ENCODE peak calls at places on chromosome 7, in eight cellular contexts. One of them, this sample, is unnamed.

GRCh38 chr7:1854521-1855395 is 184.7 kb downstream of the ELFN1 start:
- DNase-seq in NCI-H748 treated with DMSO at 0.1 percent for 48 hours: no peak
- DNase-seq in hepatocyte: no peak
- DNase-seq in kidney tubule cell: no peak
- DNase-seq in GF-D8: no peak
- DNase-seq in G401: no peak
- DNase-seq in GM18507: no peak
- DNase-seq in adrenal gland: no peak
- DNase-seq in this sample: peak

GRCh38 chr7:158021836-158022235 is 565.8 kb downstream of the PTPRN2 start:
- DNase-seq in NCI-H748 treated with DMSO at 0.1 percent for 48 hours: no peak
- DNase-seq in hepatocyte: no peak
- DNase-seq in kidney tubule cell: no peak
- DNase-seq in GF-D8: no peak
- DNase-seq in G401: no peak
- DNase-seq in GM18507: no peak
- DNase-seq in adrenal gland: no peak
- DNase-seq in this sample: no peak

GRCh38 chr7:126574276-126574675 is 678.5 kb downstream of the GRM8 start:
- DNase-seq in NCI-H748 treated with DMSO at 0.1 percent for 48 hours: no peak
- DNase-seq in hepatocyte: peak
- DNase-seq in kidney tubule cell: peak
- DNase-seq in GF-D8: no peak
- DNase-seq in G401: no peak
- DNase-seq in GM18507: no peak
- DNase-seq in adrenal gland: no peak
- DNase-seq in this sample: no peak

GRCh38 chr7:16204953-16205352 is 216.4 kb downstream of the CRPPA start:
- DNase-seq in NCI-H748 treated with DMSO at 0.1 percent for 48 hours: no peak
- DNase-seq in hepatocyte: no peak
- DNase-seq in kidney tubule cell: no peak
- DNase-seq in GF-D8: no peak
- DNase-seq in G401: no peak
- DNase-seq in GM18507: no peak
- DNase-seq in adrenal gland: no peak
- DNase-seq in this sample: no peak

GRCh38 chr7:47453093-47454056 is 128.5 kb downstream of the TNS3 start:
- DNase-seq in NCI-H748 treated with DMSO at 0.1 percent for 48 hours: no peak
- DNase-seq in hepatocyte: peak
- DNase-seq in kidney tubule cell: peak
- DNase-seq in GF-D8: no peak
- DNase-seq in G401: peak
- DNase-seq in GM18507: no peak
- DNase-seq in adrenal gland: peak
- DNase-seq in this sample: peak

GRCh38 chr7:42143605-42144252 is 93.3 kb downstream of the GLI3 start:
- DNase-seq in NCI-H748 treated with DMSO at 0.1 percent for 48 hours: no peak
- DNase-seq in hepatocyte: no peak
- DNase-seq in kidney tubule cell: no peak
- DNase-seq in GF-D8: no peak
- DNase-seq in G401: no peak
- DNase-seq in GM18507: no peak
- DNase-seq in adrenal gland: no peak
- DNase-seq in this sample: no peak

GRCh38 chr7:111560773-111561658 is 1.3 kb downstream of the IMMP2L start:
- DNase-seq in NCI-H748 treated with DMSO at 0.1 percent for 48 hours: no peak
- DNase-seq in hepatocyte: peak
- DNase-seq in kidney tubule cell: peak
- DNase-seq in GF-D8: no peak
- DNase-seq in G401: peak
- DNase-seq in GM18507: no peak
- DNase-seq in adrenal gland: peak
- DNase-seq in this sample: no peak

GRCh38 chr7:27094304-27095049 is 1.3 kb downstream of the HOXA1 start:
- DNase-seq in NCI-H748 treated with DMSO at 0.1 percent for 48 hours: no peak
- DNase-seq in hepatocyte: no peak
- DNase-seq in kidney tubule cell: no peak
- DNase-seq in GF-D8: no peak
- DNase-seq in G401: no peak
- DNase-seq in GM18507: no peak
- DNase-seq in adrenal gland: no peak
- DNase-seq in this sample: no peak

GRCh38 chr7:22618528-22618927 is 108.5 kb upstream of the IL6 start:
- DNase-seq in NCI-H748 treated with DMSO at 0.1 percent for 48 hours: no peak
- DNase-seq in hepatocyte: no peak
- DNase-seq in kidney tubule cell: no peak
- DNase-seq in GF-D8: no peak
- DNase-seq in G401: no peak
- DNase-seq in GM18507: no peak
- DNase-seq in adrenal gland: no peak
- DNase-seq in this sample: no peak

GRCh38 chr7:29306276-29307036 is 111.9 kb downstream of the CHN2 start:
- DNase-seq in NCI-H748 treated with DMSO at 0.1 percent for 48 hours: no peak
- DNase-seq in hepatocyte: no peak
- DNase-seq in kidney tubule cell: peak
- DNase-seq in GF-D8: no peak
- DNase-seq in G401: no peak
- DNase-seq in GM18507: no peak
- DNase-seq in adrenal gland: no peak
- DNase-seq in this sample: no peak

GRCh38 chr7:45086348-45087065 is 2.3 kb downstream of the NACAD start:
- DNase-seq in NCI-H748 treated with DMSO at 0.1 percent for 48 hours: no peak
- DNase-seq in hepatocyte: no peak
- DNase-seq in kidney tubule cell: no peak
- DNase-seq in GF-D8: no peak
- DNase-seq in G401: no peak
- DNase-seq in GM18507: no peak
- DNase-seq in adrenal gland: no peak
- DNase-seq in this sample: no peak

GRCh38 chr7:67937717-67938191 is 941.1 kb downstream of the TYW1 start:
- DNase-seq in NCI-H748 treated with DMSO at 0.1 percent for 48 hours: no peak
- DNase-seq in hepatocyte: peak
- DNase-seq in kidney tubule cell: peak
- DNase-seq in GF-D8: no peak
- DNase-seq in G401: no peak
- DNase-seq in GM18507: no peak
- DNase-seq in adrenal gland: peak
- DNase-seq in this sample: no peak

GRCh38 chr7:92325850-92326249 is 80.1 kb downstream of the ANKIB1 start:
- DNase-seq in NCI-H748 treated with DMSO at 0.1 percent for 48 hours: no peak
- DNase-seq in hepatocyte: no peak
- DNase-seq in kidney tubule cell: no peak
- DNase-seq in GF-D8: no peak
- DNase-seq in G401: peak
- DNase-seq in GM18507: no peak
- DNase-seq in adrenal gland: peak
- DNase-seq in this sample: no peak

GRCh38 chr7:23043441-23043840 is 29.5 kb upstream of the HYCC1 start:
- DNase-seq in NCI-H748 treated with DMSO at 0.1 percent for 48 hours: no peak
- DNase-seq in hepatocyte: no peak
- DNase-seq in kidney tubule cell: peak
- DNase-seq in GF-D8: no peak
- DNase-seq in G401: no peak
- DNase-seq in GM18507: no peak
- DNase-seq in adrenal gland: no peak
- DNase-seq in this sample: no peak

This sample was measured in transverse colon.